ENCODE peak calls at places on chromosomes 13 and 19, in eight cellular contexts. One of them, this sample, is unnamed.

GRCh38 chr19:1566392-1567115 is 1.6 kb downstream of the MEX3D start:
- DNase-seq in heart left ventricle: no peak
- DNase-seq in body of pancreas: peak; percentile 66
- DNase-seq in brain microvascular endothelial cell: peak; percentile 76
- DNase-seq in ascending aorta: no peak
- DNase-seq in stomach: peak; percentile 71
- DNase-seq in right lobe of liver: no peak
- DNase-seq in endodermal cell: peak; percentile 93
- DNase-seq in this sample: peak; percentile 19

GRCh38 chr13:35923347-35923746 is 207.8 kb downstream of the DCLK1 start:
- DNase-seq in body of pancreas: no peak
- DNase-seq in brain microvascular endothelial cell: peak; percentile 78
- DNase-seq in stomach: no peak
- DNase-seq in ascending aorta: no peak
- DNase-seq in heart left ventricle: no peak
- DNase-seq in endodermal cell: peak; percentile 75
- DNase-seq in right lobe of liver: no peak
- DNase-seq in this sample: no peak

GRCh38 chr19:38021356-38021755 is 114.3 kb downstream of the SIPA1L3 start:
- DNase-seq in body of pancreas: no peak
- DNase-seq in right lobe of liver: no peak
- DNase-seq in brain microvascular endothelial cell: no peak
- DNase-seq in ascending aorta: no peak
- DNase-seq in stomach: no peak
- DNase-seq in endodermal cell: no peak
- DNase-seq in heart left ventricle: no peak
- DNase-seq in this sample: no peak

GRCh38 chr19:6204212-6204611 is 68.7 kb downstream of the ACSBG2 start:
- DNase-seq in heart left ventricle: no peak
- DNase-seq in endodermal cell: no peak
- DNase-seq in right lobe of liver: no peak
- DNase-seq in brain microvascular endothelial cell: no peak
- DNase-seq in body of pancreas: no peak
- DNase-seq in stomach: no peak
- DNase-seq in ascending aorta: no peak
- DNase-seq in this sample: no peak

GRCh38 chr13:32454886-32455593 is 27.1 kb upstream of the N4BP2L1 start:
- DNase-seq in heart left ventricle: no peak
- DNase-seq in stomach: no peak
- DNase-seq in endodermal cell: no peak
- DNase-seq in ascending aorta: no peak
- DNase-seq in body of pancreas: no peak
- DNase-seq in brain microvascular endothelial cell: no peak
- DNase-seq in right lobe of liver: no peak
- DNase-seq in this sample: no peak

GRCh38 chr13:34078334-34078999 is 260.5 kb downstream of the RFC3 start:
- DNase-seq in ascending aorta: no peak
- DNase-seq in brain microvascular endothelial cell: no peak
- DNase-seq in body of pancreas: no peak
- DNase-seq in stomach: no peak
- DNase-seq in right lobe of liver: no peak
- DNase-seq in heart left ventricle: no peak
- DNase-seq in endodermal cell: no peak
- DNase-seq in this sample: no peak

GRCh38 chr13:91576590-91576989 is 178.2 kb downstream of the GPC5 start:
- DNase-seq in brain microvascular endothelial cell: no peak
- DNase-seq in right lobe of liver: no peak
- DNase-seq in body of pancreas: no peak
- DNase-seq in heart left ventricle: no peak
- DNase-seq in ascending aorta: no peak
- DNase-seq in endodermal cell: peak; percentile 82
- DNase-seq in stomach: no peak
- DNase-seq in this sample: no peak

GRCh38 chr13:59409211-59409610 is 754.5 kb downstream of the DIAPH3 start:
- DNase-seq in ascending aorta: no peak
- DNase-seq in endodermal cell: peak; percentile 60
- DNase-seq in right lobe of liver: peak; percentile 27
- DNase-seq in body of pancreas: peak; percentile 89
- DNase-seq in stomach: peak; percentile 84
- DNase-seq in heart left ventricle: peak; percentile 82
- DNase-seq in brain microvascular endothelial cell: peak; percentile 1
- DNase-seq in this sample: no peak

GRCh38 chr13:40665754-40666057 is 735 bp downstream of the FOXO1 start:
- DNase-seq in stomach: no peak
- DNase-seq in endodermal cell: no peak
- DNase-seq in ascending aorta: no peak
- DNase-seq in body of pancreas: no peak
- DNase-seq in heart left ventricle: no peak
- DNase-seq in right lobe of liver: no peak
- DNase-seq in brain microvascular endothelial cell: no peak
- DNase-seq in this sample: no peak

DNA sequence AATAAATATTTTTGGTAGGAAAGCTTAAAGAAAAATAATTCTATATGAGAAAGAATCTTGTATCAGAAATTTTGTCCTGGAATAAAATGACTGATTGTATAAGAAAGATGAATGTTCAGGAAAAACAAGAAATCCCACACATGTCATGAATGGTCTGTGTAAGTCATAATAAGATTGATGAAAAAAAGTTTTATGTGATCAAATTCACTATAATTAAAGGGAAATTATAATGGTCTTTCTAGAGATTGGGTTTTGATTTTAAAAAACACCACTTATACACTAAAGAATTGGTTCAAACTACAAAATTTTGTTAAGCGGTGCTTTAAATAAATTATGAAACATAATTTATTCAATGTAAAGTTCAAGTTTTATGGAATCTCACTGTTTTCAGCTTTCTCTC is 7.2 kb upstream of the ZNF841 start:
- DNase-seq in endodermal cell: no peak
- DNase-seq in right lobe of liver: no peak
- DNase-seq in heart left ventricle: no peak
- DNase-seq in stomach: no peak
- DNase-seq in ascending aorta: no peak
- DNase-seq in body of pancreas: no peak
- DNase-seq in brain microvascular endothelial cell: no peak
- DNase-seq in this sample: no peak
- TF ChIP-seq CTCF in endodermal cell: no peak
- TF ChIP-seq CTCF in right lobe of liver: no peak
- TF ChIP-seq CTCF in heart left ventricle: no peak
- TF ChIP-seq CTCF in stomach: no peak
- TF ChIP-seq CTCF in ascending aorta: no peak
- TF ChIP-seq CTCF in body of pancreas: no peak
- TF ChIP-seq CTCF in brain microvascular endothelial cell: no peak
- TF ChIP-seq CTCF in this sample: no peak

DNA sequence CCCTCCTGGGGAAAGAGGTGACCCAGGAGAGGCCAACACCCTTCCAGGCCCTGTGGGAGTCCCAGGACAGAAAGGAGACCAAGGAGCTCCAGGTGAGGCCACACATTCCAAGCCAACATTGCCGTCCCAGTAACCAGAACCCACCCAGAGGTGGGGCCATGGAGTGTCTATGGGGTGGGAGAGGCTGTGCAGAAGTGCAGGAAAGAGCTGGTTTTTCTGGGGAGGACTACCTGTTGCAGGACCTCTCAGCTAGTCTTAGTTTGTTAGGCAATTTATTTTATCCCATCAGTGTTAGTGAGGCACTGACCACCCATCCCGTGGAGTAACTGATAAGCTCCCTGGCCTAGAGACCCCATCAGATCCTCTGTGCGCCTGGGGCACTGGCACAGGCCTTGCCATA is 66.1 kb downstream of the RAB20 start:
- DNase-seq in right lobe of liver: no peak
- DNase-seq in endodermal cell: no peak
- DNase-seq in stomach: no peak
- DNase-seq in body of pancreas: no peak
- DNase-seq in brain microvascular endothelial cell: no peak
- DNase-seq in heart left ventricle: no peak
- DNase-seq in ascending aorta: no peak
- DNase-seq in this sample: no peak
- H3K4me3 ChIP-seq in right lobe of liver: no peak overlapping the region
- H3K4me3 ChIP-seq in endodermal cell: no peak overlapping the region
- H3K4me3 ChIP-seq in stomach: no peak overlapping the region
- H3K4me3 ChIP-seq in body of pancreas: no peak overlapping the region
- H3K4me3 ChIP-seq in brain microvascular endothelial cell: no peak overlapping the region
- H3K4me3 ChIP-seq in heart left ventricle: no peak overlapping the region
- H3K4me3 ChIP-seq in ascending aorta: no peak overlapping the region
- H3K4me3 ChIP-seq in this sample: no peak overlapping the region

DNA sequence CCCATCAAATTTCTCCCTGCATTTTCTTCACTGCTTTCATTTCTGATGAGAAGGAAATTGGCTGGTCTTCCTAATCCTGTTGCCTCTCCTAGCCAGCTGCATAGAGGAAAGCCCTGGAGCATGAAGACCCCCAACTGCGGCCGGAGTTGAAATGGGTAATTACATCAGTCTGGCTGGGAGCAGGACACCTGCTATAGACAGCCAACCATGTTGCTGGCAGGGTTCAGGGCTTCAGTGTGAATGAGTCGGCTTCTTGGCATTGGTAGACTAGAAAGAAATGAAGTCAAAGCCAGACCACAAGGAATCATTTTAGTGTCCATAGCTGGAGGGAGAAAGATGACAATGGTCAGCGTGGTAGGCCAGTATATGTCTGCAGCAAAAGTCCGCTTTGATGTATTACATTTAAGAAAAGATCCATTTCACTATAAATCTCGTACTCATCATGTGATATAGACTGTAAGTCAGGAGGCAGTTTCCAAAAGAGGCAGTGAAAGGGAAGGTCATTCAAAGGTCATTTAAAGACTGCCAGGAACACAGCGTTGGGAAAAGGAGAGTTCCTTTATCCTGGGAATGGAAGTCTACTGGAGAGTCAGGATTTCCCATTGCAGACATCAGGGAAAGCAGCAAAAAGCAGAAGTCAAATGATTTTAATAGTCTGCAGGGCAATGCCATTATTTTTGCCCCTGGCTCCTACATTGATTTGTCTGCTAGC is 262.7 kb downstream of the DNAJC15 start:
- DNase-seq in brain microvascular endothelial cell: peak; percentile 25
- DNase-seq in body of pancreas: no peak
- DNase-seq in endodermal cell: no peak
- DNase-seq in stomach: no peak
- DNase-seq in right lobe of liver: no peak
- DNase-seq in ascending aorta: no peak
- DNase-seq in heart left ventricle: no peak
- DNase-seq in this sample: peak; percentile 67
- H3K27me3 ChIP-seq in brain microvascular endothelial cell: no peaks in the 10 kb centered on the region
- H3K27me3 ChIP-seq in body of pancreas: no peaks in the 10 kb centered on the region
- H3K27me3 ChIP-seq in endodermal cell: no peaks in the 10 kb centered on the region
- H3K27me3 ChIP-seq in stomach: no peaks in the 10 kb centered on the region
- H3K27me3 ChIP-seq in right lobe of liver: no peaks in the 10 kb centered on the region
- H3K27me3 ChIP-seq in ascending aorta: no peaks in the 10 kb centered on the region
- H3K27me3 ChIP-seq in heart left ventricle: no peaks in the 10 kb centered on the region
- H3K27me3 ChIP-seq in this sample: no peaks in the 10 kb centered on the region

DNA sequence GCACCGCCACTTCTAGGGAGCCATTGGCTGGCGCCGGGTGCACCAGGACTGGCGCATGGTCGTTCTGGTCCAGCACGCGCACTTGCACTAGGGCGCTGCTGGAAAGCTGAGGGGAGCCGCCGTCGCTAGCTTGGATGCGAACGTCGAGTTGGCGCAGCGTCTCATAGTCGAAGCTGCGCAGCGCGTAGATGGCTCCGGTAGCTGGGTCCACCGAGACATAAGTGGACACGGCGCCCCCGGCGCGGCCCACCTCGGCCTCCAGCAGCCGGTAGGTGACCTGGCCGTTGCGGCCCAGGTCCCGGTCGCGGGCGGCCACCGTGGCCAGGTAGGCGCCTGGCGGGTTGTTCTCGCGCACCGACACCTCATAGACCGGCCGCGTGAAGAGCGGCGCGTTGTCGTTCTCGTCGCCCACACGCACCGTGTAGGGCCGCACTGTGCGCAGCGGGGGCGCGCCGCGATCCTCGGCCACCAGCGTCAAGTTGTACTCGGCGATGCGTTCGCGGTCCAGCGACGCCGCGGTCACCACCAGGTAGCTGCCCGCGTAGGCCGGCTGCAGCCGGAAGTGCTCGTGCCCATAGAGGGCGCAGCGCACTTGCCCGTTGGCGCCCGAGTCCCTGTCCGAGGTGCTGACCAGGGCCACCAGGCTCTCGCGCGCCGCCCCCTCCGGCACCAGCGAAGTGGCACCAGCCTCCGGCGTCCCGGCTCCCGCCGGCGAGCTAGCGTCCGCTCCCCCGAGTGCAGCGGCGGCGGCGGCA is 1.7 kb downstream of the PCDH8 start:
- DNase-seq in endodermal cell: peak; percentile 96
- DNase-seq in brain microvascular endothelial cell: no peak
- DNase-seq in right lobe of liver: peak; percentile 31
- DNase-seq in heart left ventricle: peak; percentile 79
- DNase-seq in ascending aorta: no peak
- DNase-seq in body of pancreas: peak; percentile 68
- DNase-seq in stomach: no peak
- DNase-seq in this sample: no peak
- TF ChIP-seq CTCF in endodermal cell: peak; percentile 79
- TF ChIP-seq CTCF in brain microvascular endothelial cell: peak; percentile 36
- TF ChIP-seq CTCF in right lobe of liver: no peak
- TF ChIP-seq CTCF in heart left ventricle: peak; percentile 55
- TF ChIP-seq CTCF in ascending aorta: peak; percentile 10
- TF ChIP-seq CTCF in body of pancreas: peak; percentile 20
- TF ChIP-seq CTCF in stomach: peak; percentile 7
- TF ChIP-seq CTCF in this sample: peak; percentile 63